ENCODE peak calls at places on chromosomes 2 and 18, in four cellular contexts. S is HCT116, G is GM12878, C is K562. Q is an unnamed sample.

GRCh38 chr2:110853516-110853915 is 121.1 kb downstream of the ACOXL start:
- DNase-seq in S (peak), G (no peak), C (peak), Q (no peak)

GRCh38 chr2:162967137-162967536 is 128.6 kb upstream of the KCNH7 start:
- DNase-seq in S (no peak), G (no peak), C (no peak), Q (no peak)

GRCh38 chr2:182031956-182032355 is 46.3 kb downstream of the PPP1R1C start:
- DNase-seq in S (no peak), G (no peak), C (no peak), Q (no peak)

GRCh38 chr2:79946046-79946445 is 358.5 kb downstream of the LRRTM1 start:
- DNase-seq in S (no peak), G (no peak), C (no peak), Q (no peak)

GRCh38 chr2:144351687-144352086 is 168.2 kb downstream of the ZEB2 start:
- DNase-seq in S (no peak), G (no peak), C (no peak), Q (no peak)

GRCh38 chr18:50131591-50131990 is 63.4 kb downstream of the MYO5B start:
- DNase-seq in S (no peak), G (peak), C (no peak), Q (no peak)

GRCh38 chr18:3411854-3412268 is 38.1 kb upstream of the TGIF1 start:
- DNase-seq in S (no peak), G (no peak), C (no peak), Q (no peak)

GRCh38 chr2:39689876-39690275 is 24.2 kb downstream of the TMEM178A start:
- DNase-seq in S (no peak), G (no peak), C (no peak), Q (no peak)

GRCh38 chr2:120177011-120177621 is 46.1 kb downstream of the TMEM185B start:
- DNase-seq in S (no peak), G (peak), C (peak), Q (no peak)

GRCh38 chr18:60020107-60020925 is 120.5 kb downstream of the PMAIP1 start:
- DNase-seq in S (no peak), G (no peak), C (no peak), Q (no peak)

GRCh38 chr2:195138435-195138834 is 518.6 kb upstream of the SLC39A10 start:
- DNase-seq in S (no peak), G (no peak), C (no peak), Q (no peak)

GRCh38 chr2:157751462-157752058 is 122.9 kb upstream of the ACVR1C start:
- DNase-seq in S (no peak), G (peak), C (peak), Q (no peak)

GRCh38 chr2:101348851-101349250 is 38.5 kb downstream of the CREG2 start:
- DNase-seq in S (no peak), G (no peak), C (no peak), Q (no peak)

GRCh38 chr2:237591379-237591881 is 896 bp upstream of the RAB17 start:
- DNase-seq in S (peak), G (no peak), C (no peak), Q (no peak)

GRCh38 chr2:29196792-29197788 is 81.9 kb downstream of the CLIP4 start:
- DNase-seq in S (peak), G (peak), C (peak), Q (no peak)

GRCh38 chr2:142222715-142223114 is 91.9 kb upstream of the LRP1B start:
- DNase-seq in S (no peak), G (no peak), C (no peak), Q (no peak)

GRCh38 chr2:235001237-235002133 is 49.7 kb downstream of the SH3BP4 start:
- DNase-seq in S (no peak), G (no peak), C (peak), Q (no peak)

GRCh38 chr2:241501099-241501541 is 7.3 kb downstream of the STK25 start:
- DNase-seq in S (no peak), G (no peak), C (no peak), Q (no peak)

GRCh38 chr18:26036635-26037034 is 53.8 kb downstream of the SS18 start:
- DNase-seq in S (no peak), G (no peak), C (no peak), Q (no peak)

GRCh38 chr18:56803076-56803475 is 151.9 kb downstream of the WDR7 start:
- DNase-seq in S (no peak), G (no peak), C (no peak), Q (no peak)

GRCh38 chr2:173184031-173185004 is 108.7 kb downstream of the MAP3K20 start:
- DNase-seq in S (peak), G (no peak), C (no peak), Q (no peak)

GRCh38 chr18:5295231-5295920 is at the start of gene ZBTB14:
- DNase-seq in S (no peak), G (no peak), C (peak), Q (peak)

GRCh38 chr2:12296915-12297314 is 419.8 kb upstream of the TRIB2 start:
- DNase-seq in S (no peak), G (no peak), C (peak), Q (no peak)

GRCh38 chr18:64717026-64717425 is 568.1 kb upstream of the LINC00305 start:
- DNase-seq in S (no peak), G (no peak), C (no peak), Q (no peak)

GRCh38 chr2:10765461-10765860 is 44.0 kb downstream of the ATP6V1C2 start:
- DNase-seq in S (peak), G (no peak), C (peak), Q (no peak)

GRCh38 chr2:10770956-10771750 is 41.4 kb downstream of the PDIA6 start:
- DNase-seq in S (no peak), G (no peak), C (no peak), Q (no peak)

GRCh38 chr2:10765914-10766313 is 44.5 kb downstream of the ATP6V1C2 start:
- DNase-seq in S (no peak), G (no peak), C (no peak), Q (no peak)

GRCh38 chr2:10764896-10765295 is 43.5 kb downstream of the ATP6V1C2 start:
- DNase-seq in S (no peak), G (no peak), C (no peak), Q (no peak)

DNA sequence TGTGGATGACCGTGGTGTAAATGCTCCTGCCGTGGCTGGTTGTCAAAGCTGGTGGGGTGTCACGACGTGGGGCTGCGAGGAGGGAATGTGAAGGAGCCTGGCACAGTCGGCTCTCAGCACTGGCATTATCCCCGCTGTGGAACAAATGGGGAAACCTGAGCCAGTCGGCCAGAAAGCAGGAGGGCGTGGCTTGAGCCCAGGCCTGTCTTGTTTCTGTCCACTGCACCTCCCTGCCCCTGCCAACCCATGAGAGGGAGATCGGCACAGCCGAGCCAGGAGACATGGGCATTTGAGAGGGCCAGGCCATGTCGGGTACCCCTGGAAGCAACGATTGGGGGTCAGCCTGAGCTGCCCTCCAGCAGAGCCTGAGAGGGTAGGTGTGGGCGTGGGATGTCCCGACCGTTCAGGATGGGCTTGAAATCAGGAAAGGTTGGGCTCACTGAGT is 44.5 kb downstream of the PDIA6 start:
- DNase-seq in S (no peak), G (no peak), C (no peak), Q (no peak)
- TF ChIP-seq EGR1 in S (no peak), G (no peak), C (no peak), Q (no peak)

DNA sequence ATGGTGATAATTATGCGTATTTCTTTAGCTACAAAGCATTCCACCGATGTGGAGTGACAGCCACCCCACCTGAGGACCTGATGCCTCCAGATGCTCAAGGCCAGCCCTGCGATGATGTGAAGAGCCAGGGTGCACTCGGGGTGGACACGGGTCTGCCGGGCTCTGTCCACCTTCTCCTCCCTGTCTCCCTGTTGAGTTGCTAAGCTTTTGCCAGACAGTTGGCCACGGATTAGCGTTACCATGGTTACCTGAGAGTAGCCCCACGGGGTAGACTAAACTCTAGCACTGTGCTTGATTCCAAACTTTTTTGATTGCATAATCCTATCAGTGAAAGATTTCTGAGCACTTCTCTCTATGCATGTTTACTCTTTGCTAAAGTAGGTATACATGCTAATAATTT is 86.2 kb downstream of the SMIM21 start:
- DNase-seq in S (no peak), G (no peak), C (no peak), Q (no peak)
- TF ChIP-seq EGR1 in S (no peak), G (no peak), C (no peak), Q (no peak)

DNA sequence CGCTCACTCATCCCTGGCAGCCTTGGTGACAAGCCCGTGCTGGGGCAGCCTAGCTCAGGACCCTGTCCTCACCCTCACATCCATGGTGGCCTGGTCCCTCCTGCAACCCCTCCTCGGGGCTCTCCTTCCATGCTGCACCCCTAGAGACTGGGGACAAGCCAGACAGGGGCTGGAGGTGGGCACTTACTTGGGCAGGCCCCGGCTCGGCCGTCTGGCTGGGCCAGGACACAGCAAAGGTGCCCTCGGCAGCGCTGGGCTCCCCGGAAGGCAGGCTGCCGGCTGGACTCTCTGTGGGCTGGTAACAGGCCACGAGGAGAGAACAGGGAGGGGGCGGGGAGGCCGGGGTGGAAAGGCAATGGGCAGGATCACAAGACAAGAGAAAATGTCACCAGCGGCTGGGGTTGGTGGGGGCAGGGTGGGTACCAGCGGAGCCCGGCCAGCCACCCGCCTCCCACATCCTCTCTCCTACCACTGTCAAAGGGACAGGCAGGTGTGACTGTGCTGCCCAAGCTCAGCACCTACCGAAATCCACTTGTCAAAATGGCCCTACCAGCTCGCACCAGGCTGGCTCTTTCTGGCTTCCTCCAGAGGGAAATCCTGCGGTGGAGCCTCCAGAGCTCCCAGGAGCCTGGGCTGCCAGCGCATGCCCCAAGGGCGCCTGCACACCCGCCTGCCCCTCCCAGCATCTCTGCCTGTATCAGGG is 54.7 kb downstream of the BIN1 start:
- DNase-seq in S (no peak), G (no peak), C (no peak), Q (no peak)
- TF ChIP-seq EGR1 in S (no peak), G (no peak), C (no peak), Q (no peak)

DNA sequence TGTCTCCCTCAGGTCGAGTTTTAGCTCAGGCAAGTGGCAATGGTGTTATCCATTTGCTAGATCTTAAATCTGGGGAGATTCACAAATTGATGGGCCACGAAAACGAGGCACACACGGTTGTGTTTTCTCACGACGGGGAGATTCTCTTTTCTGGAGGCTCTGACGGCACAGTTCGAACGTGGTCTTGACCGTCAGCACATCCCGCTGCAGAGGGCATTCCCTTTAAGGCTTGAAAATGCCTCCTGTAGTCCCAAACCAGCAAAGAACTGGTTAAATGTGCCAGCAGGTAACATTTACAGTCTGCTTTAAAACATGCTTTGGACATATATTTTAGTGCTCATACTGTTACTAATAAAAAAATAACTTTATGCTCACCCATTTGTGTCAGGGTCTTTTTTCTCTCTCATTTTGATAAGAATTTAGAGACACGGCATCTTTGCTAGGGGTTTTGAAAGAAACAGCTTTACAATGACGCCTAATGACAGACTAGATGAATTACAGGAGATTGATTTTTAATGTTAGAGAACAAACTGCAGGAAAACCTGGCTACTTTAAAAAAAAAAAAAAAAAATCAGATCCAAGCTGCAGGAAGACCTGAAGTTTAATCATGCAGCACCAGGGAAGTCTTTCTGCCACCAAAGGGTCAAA is 602 bp upstream of the VWC2L start:
- DNase-seq in S (no peak), G (no peak), C (no peak), Q (no peak)
- TF ChIP-seq EGR1 in S (no peak), G (no peak), C (no peak), Q (no peak)

GRCh38 chr2:54347622-54348021 is 91.6 kb upstream of the TSPYL6 start:
- DNase-seq in S (no peak), G (no peak), C (no peak), Q (no peak)

GRCh38 chr2:54348672-54349071 is 92.6 kb upstream of the TSPYL6 start:
- DNase-seq in S (no peak), G (no peak), C (no peak), Q (no peak)

GRCh38 chr2:54350422-54350821 is 94.4 kb upstream of the TSPYL6 start:
- DNase-seq in S (no peak), G (no peak), C (no peak), Q (no peak)

DNA sequence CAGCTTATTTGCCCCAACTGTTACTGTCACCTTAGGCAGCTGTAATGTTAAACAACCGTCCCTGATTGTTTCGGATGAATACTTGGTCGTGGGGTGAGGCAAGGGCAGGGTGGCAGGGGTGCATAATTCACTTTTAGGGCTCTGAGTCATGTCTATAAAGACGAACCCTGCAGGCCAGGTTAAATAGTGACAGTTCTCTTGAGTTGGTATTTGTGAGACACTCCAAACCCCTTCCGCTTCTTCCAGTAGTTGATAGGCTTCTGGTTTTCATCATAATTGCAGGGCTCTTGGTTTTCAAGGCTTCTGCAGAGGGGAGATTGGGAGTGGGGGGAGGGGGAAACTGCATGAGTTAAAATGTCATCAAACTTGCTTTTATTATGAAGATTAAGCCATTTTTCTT is 97.2 kb upstream of the TSPYL6 start:
- DNase-seq in S (no peak), G (no peak), C (no peak), Q (no peak)
- TF ChIP-seq EGR1 in S (no peak), G (no peak), C (no peak), Q (no peak)

GRCh38 chr18:40355701-40356100 is 1599.3 kb upstream of the PIK3C3 start:
- DNase-seq in S (no peak), G (no peak), C (no peak), Q (no peak)
- TF ChIP-seq EGR1 in S (no peak), G (no peak), C (no peak), Q (no peak)

DNA sequence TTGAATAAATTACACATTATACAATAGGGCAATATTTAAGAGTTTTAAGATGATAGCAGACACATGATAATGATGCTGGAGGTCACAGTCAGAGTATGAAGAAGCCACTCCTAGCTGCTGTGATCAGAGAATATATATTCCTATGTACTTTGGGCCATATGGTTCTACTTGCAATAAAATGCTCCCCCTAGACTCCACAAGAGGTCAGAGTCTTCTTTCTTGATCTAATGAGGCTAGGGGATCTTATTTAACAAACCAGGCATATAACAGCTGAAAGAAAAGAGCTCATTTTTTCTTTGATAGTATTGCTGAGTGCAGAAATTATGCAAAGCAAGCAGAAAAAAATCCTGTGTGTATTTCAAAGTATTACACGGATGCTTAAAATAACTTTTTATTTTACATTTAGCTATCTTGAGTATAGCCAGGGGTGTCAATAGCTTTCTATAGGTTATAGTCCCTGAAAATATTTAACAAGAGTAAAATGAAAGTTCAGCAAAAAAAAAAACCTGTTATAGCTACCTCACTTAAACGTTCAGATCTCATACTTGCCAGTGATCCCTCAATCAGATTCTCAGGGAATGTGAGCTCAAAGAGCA is 748.7 kb upstream of the CHAC2 start:
- DNase-seq in S (no peak), G (no peak), C (no peak), Q (no peak)
- TF ChIP-seq EGR1 in S (no peak), G (no peak), C (no peak), Q (no peak)

GRCh38 chr18:13159579-13159978 is 59.0 kb upstream of the LDLRAD4 start:
- DNase-seq in S (peak), G (no peak), C (peak), Q (no peak)
- TF ChIP-seq EGR1 in S (no peak), G (no peak), C (no peak), Q (no peak)